ENCODE peak calls at places on chromosomes 2 and 18, in four cellular contexts. U is SK-N-SH, V is HCT116, X is GM12878. S is an unnamed sample.

GRCh38 chr2:25274868-25275574 is 66.7 kb downstream of the DNMT3A start:
- DNase-seq in V (no peak), U (no peak), X (no peak), S (no peak)

GRCh38 chr18:5890606-5891360 is 4.5 kb downstream of the TMEM200C start:
- DNase-seq in X (no peak), U (peak), V (no peak), S (no peak)

GRCh38 chr2:201414099-201415023 is 36.9 kb downstream of the TRAK2 start:
- DNase-seq in U (no peak), X (peak), V (no peak), S (no peak)

GRCh38 chr18:80201739-80202138 is 45.6 kb downstream of the PARD6G start:
- DNase-seq in V (no peak), X (no peak), U (no peak), S (no peak)

GRCh38 chr2:45755585-45756330 is 104.3 kb downstream of the PRKCE start:
- DNase-seq in X (no peak), V (no peak), U (no peak), S (no peak)

GRCh38 chr2:192140236-192140839 is 54.4 kb downstream of the TMEFF2 start:
- DNase-seq in U (no peak), X (no peak), V (no peak), S (no peak)

GRCh38 chr2:100964222-100964621 is 37.9 kb upstream of the RPL31 start:
- DNase-seq in V (no peak), X (no peak), U (no peak), S (no peak)

GRCh38 chr2:40325111-40325510 is 126.8 kb downstream of the SLC8A1 start:
- DNase-seq in U (no peak), X (no peak), V (no peak), S (no peak)

GRCh38 chr2:75157435-75157834 is 41.9 kb downstream of the TACR1 start:
- DNase-seq in V (no peak), U (peak), X (no peak), S (peak)

GRCh38 chr2:128558895-128559532 is 240.3 kb upstream of the HS6ST1 start:
- DNase-seq in U (no peak), V (no peak), X (no peak), S (no peak)

GRCh38 chr2:153828335-153828734 is 43.4 kb upstream of the GALNT13 start:
- DNase-seq in V (no peak), U (no peak), X (no peak), S (no peak)

GRCh38 chr2:197201874-197202273 is 108.7 kb downstream of the ANKRD44 start:
- DNase-seq in V (no peak), X (no peak), U (no peak), S (no peak)

GRCh38 chr18:59744271-59744721 is 47.1 kb upstream of the CCBE1 start:
- DNase-seq in V (no peak), U (no peak), X (no peak), S (no peak)

GRCh38 chr2:222293660-222294630 is 4.9 kb downstream of the PAX3 start:
- DNase-seq in V (no peak), U (no peak), X (no peak), S (no peak)

GRCh38 chr2:153873062-153874048 is 1.6 kb downstream of the GALNT13 start:
- DNase-seq in U (peak), V (no peak), X (no peak), S (no peak)

GRCh38 chr18:62784966-62785413 is 69.6 kb downstream of the PHLPP1 start:
- DNase-seq in V (no peak), X (no peak), U (no peak), S (no peak)

GRCh38 chr18:24065942-24066341 is 51.4 kb downstream of the TTC39C start:
- DNase-seq in V (no peak), X (no peak), U (no peak), S (no peak)

GRCh38 chr2:102801098-102801718 is 39.4 kb downstream of the TMEM182 start:
- DNase-seq in U (no peak), V (peak), X (no peak), S (peak)

GRCh38 chr2:42100696-42101585 is 53.1 kb downstream of the PKDCC start:
- DNase-seq in V (no peak), U (no peak), X (no peak), S (peak)

GRCh38 chr18:34802938-34803337 is 92.8 kb downstream of the DTNA start:
- DNase-seq in U (no peak), X (no peak), V (no peak), S (no peak)

GRCh38 chr2:128325665-128326181 is 7.1 kb upstream of the HS6ST1 start:
- DNase-seq in X (no peak), U (peak), V (no peak), S (peak)

GRCh38 chr2:70214958-70215357 is 24.1 kb upstream of the C2orf42 start:
- DNase-seq in V (no peak), X (no peak), U (no peak), S (no peak)

GRCh38 chr2:33521791-33522281 is 45.4 kb downstream of the RASGRP3 start:
- DNase-seq in U (no peak), X (no peak), V (no peak), S (no peak)

GRCh38 chr2:101696272-101697123 is 1.0 kb upstream of the MAP4K4 start:
- DNase-seq in X (no peak), U (no peak), V (no peak), S (no peak)

GRCh38 chr2:105919826-105920225 is 175.1 kb downstream of the NCK2 start:
- DNase-seq in X (no peak), V (peak), U (no peak), S (no peak)

GRCh38 chr18:54607213-54607934 is 16.3 kb downstream of the DYNAP start:
- DNase-seq in X (no peak), U (no peak), V (no peak), S (no peak)

GRCh38 chr18:32473325-32473724 is 2.6 kb upstream of the GAREM1 start:
- DNase-seq in V (no peak), U (peak), X (no peak), S (no peak)

GRCh38 chr18:824179-824578 is 12.1 kb upstream of the YES1 start:
- DNase-seq in X (no peak), U (no peak), V (no peak), S (no peak)

GRCh38 chr2:17757321-17757720 is 3.4 kb downstream of the GEN1 start:
- DNase-seq in U (no peak), V (no peak), X (no peak), S (peak)

GRCh38 chr18:74230922-74231714 is 60.6 kb downstream of the CYB5A start:
- DNase-seq in U (no peak), V (no peak), X (no peak), S (peak)

GRCh38 chr18:75884728-75885127 is 457.2 kb upstream of the SMIM21 start:
- DNase-seq in X (no peak), V (no peak), U (no peak), S (no peak)

GRCh38 chr2:237354930-237355329 is 59.0 kb downstream of the COL6A3 start:
- DNase-seq in U (no peak), V (no peak), X (no peak), S (no peak)

GRCh38 chr18:78736015-78736690 is 243.5 kb upstream of the SALL3 start:
- DNase-seq in U (no peak), X (no peak), V (no peak), S (no peak)

GRCh38 chr2:134446431-134447091 is 192.7 kb downstream of the MGAT5 start:
- DNase-seq in V (no peak), U (no peak), X (no peak), S (no peak)

GRCh38 chr2:160632576-160632975 is 139.0 kb upstream of the RBMS1 start:
- DNase-seq in U (no peak), V (no peak), X (no peak), S (peak)
- TF ChIP-seq JUND in U (no peak), V (no peak), X (no peak), S (peak)

DNA sequence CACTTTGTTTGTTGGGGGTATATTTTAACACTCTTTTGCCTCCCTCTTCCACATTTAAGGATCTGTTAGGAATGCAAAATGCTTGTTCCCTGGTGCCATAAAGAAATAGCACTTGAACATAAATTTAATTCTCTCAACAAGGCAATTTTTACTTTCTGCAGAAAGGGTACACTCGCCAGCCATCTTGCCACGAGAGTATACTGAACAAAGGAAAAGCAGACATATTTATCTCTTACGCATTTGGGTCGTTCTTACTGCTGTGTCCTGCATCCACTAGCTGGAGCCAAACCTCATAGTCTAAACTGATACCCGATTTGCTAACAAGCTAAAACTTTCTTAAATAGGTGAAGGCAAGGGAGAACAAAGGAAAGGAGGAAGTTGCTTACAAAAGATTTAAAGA is 129.5 kb downstream of the B3GNT2 start:
- DNase-seq in U (no peak), V (no peak), X (no peak), S (no peak)
- TF ChIP-seq JUND in U (no peak), V (no peak), X (no peak), S (no peak)

DNA sequence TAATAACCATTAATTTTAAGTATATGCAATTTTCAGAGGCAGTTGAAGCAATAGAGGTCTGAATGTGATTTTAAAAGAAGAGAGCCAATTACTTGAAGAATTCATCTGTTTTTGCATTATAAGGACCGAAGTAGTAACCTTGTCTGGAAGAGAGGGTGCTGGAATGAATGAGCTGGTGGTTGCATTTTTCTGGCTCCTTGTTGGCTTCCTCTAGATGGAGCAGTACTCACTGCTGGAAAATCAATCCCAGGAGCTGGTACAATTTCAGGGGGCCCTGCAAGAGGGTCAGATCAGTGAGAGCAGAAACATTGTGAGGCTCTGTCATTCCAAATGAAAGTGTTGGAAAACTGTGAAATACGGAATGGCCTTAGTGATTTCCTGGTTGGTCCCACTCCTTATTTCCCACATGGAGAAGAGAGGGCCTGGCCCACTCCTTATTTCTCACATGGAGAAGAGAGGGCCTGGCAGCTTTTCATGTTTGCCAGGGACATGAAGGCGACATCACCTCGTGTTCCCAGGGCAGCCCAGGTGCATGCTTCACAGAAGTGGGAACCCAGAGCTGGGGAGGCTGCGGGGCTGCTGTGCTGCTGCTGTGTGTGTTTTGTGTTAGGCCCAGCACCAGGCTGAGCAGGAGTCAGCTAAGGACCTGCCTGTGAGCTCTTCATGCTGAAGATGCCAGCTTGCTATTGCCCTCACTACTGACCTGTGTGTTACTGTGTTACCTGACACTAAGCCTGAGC is 197.4 kb downstream of the SNTG2 start:
- DNase-seq in U (no peak), X (no peak), V (no peak), S (no peak)
- TF ChIP-seq JUND in U (no peak), X (no peak), V (no peak), S (no peak)

GRCh38 chr18:12283666-12284065 is 24.4 kb upstream of the TUBB6 start:
- DNase-seq in V (no peak), X (no peak), U (peak), S (no peak)

GRCh38 chr18:12282436-12283039 is 25.5 kb upstream of the TUBB6 start:
- DNase-seq in X (no peak), V (no peak), U (no peak), S (no peak)

GRCh38 chr18:12279781-12280531 is 25.8 kb downstream of the CIDEA start:
- DNase-seq in V (no peak), X (no peak), U (no peak), S (no peak)

GRCh38 chr18:12281861-12282260 is 26.2 kb upstream of the TUBB6 start:
- DNase-seq in U (no peak), X (no peak), V (no peak), S (no peak)

DNA sequence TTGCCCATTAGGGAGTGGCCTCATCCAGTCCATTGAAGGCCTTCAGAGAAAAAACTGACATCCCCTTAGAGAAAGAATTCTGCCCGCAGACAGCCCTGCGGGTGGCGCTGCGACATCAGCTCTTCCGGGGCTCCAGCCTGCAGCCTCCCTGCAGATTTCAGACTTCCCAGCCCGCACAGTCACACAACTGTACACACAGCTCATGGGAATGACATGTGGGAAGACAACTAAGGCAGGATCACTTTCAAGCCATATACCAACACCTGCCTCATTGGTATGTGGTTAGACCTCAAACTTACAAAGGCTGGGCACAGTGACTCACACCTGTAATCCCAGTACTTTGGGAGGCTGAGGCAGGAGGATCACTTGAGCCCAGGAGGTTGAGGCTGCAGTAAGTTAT is 24.8 kb upstream of the TUBB6 start:
- DNase-seq in U (no peak), X (no peak), V (peak), S (no peak)
- TF ChIP-seq JUND in U (no peak), X (no peak), V (no peak), S (no peak)

GRCh38 chr2:44112096-44112495 is 56.6 kb upstream of the PPM1B start:
- DNase-seq in U (no peak), V (no peak), X (no peak), S (peak)
- TF ChIP-seq JUND in U (no peak), V (no peak), X (no peak), S (no peak)

DNA sequence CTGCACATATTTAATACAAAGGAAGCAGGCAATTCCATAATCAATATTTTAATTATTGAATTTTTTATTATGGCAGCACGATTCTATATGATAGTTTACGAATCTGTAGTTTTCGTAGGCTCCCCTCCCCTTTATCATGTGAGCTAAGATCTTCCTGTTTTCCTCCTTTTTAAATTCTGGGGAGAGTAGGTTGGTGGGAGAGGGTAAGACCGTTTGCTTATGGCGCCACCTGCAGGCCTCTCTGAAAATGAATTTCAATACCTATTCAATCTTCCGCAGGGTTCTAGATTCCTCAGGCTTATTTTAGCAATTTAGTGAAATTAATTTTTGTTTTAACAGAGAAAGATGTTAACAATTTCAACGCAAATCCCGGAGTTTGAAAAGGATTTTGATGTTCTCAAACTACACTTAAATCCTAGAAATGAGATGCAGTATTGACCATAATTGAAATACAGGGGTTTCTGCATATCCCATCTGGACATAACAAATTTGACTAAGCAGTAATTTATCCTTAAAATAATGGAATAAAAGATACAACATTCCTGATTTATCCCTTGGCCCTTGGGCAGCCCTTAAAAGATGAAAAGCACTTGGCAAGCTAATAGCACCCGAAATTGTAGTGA is 12.8 kb upstream of the GBX2 start:
- DNase-seq in V (peak), U (peak), X (no peak), S (peak)
- TF ChIP-seq JUND in V (no peak), U (no peak), X (no peak), S (no peak)

DNA sequence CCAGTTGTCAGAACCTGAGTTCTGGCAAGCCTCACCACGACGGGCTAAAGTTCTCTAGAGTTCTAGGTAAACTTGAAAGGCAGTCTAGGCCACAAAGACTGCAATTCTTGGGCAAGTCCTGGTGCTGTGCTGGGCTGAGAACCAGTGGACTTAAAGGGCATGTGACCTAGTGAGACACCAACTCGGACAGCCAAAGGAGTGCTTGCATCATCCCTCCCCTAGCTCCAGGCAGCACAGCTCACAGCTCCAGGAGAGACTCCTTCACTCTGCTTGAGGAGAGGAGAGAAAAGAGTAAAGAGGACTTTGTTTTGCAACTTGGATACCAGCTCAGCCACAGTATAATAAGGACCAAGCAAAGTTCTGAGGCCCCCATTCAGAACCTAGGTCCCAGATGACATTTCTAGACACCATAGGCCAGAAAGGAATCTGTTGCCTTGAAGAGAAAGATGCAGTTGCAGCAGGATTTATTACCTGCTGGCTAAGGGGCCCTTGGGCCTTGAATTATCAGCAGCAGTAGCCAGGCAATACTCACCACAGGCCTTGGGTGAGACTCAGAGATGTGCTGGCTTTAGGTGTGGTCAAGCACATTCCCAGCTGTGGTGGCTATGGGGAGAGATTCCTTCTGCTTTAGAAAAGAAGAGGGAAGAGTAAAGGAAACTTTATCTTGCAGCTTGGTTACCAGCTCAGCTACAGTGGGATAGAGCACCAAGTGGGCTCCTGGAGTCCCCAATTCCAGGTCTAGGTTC is 51.8 kb downstream of the UPP2 start:
- DNase-seq in V (no peak), U (no peak), X (no peak), S (no peak)
- TF ChIP-seq JUND in V (no peak), U (no peak), X (no peak), S (no peak)

GRCh38 chr2:121527009-121527682 is 3.5 kb upstream of the RNU4ATAC start:
- DNase-seq in U (no peak), X (no peak), V (no peak), S (no peak)
- TF ChIP-seq JUND in U (no peak), X (no peak), V (no peak), S (no peak)